ENCODE peak calls at places on chromosomes 16 and 17, in seven cellular contexts. S is CD4-positive, alpha-beta memory T cell; P is left ventricle myocardium inferior; I is esophagus squamous epithelium; O is hepatocyte; C is HCT116; X is lower lobe of right lung. Z is an unnamed sample.

GRCh38 chr17:17141860-17142552 is 64.1 kb downstream of the PLD6 start:
- DNase-seq in S (peak), P (peak), I (no peak), O (peak), C (no peak), X (no peak), Z (no peak)

GRCh38 chr16:74724820-74725549 is 24.3 kb upstream of the MLKL start:
- DNase-seq in S (no peak), P (no peak), I (no peak), O (no peak), C (no peak), X (no peak), Z (peak)

GRCh38 chr16:75372236-75372856 is 61.0 kb downstream of the CFDP1 start:
- DNase-seq in S (no peak), P (no peak), I (no peak), O (no peak), C (no peak), X (no peak), Z (no peak)

GRCh38 chr17:83046759-83047478 is 32.5 kb upstream of the METRNL start:
- DNase-seq in S (no peak), P (no peak), I (no peak), O (no peak), C (no peak), X (no peak), Z (no peak)

GRCh38 chr17:40555296-40556190 is 9.7 kb downstream of the CCR7 start:
- DNase-seq in S (no peak), P (peak), I (no peak), O (no peak), C (no peak), X (no peak), Z (no peak)

GRCh38 chr16:29192329-29193247 is 207.7 kb downstream of the LAT start:
- DNase-seq in S (no peak), P (no peak), I (no peak), O (no peak), C (no peak), X (no peak), Z (no peak)

GRCh38 chr17:7883781-7884386 is 4.7 kb upstream of the CHD3 start:
- DNase-seq in S (peak), P (no peak), I (no peak), O (peak), C (no peak), X (no peak), Z (no peak)

GRCh38 chr17:59074494-59074893 is 32.2 kb downstream of the TRIM37 start:
- DNase-seq in S (no peak), P (no peak), I (no peak), O (no peak), C (no peak), X (no peak), Z (no peak)

GRCh38 chr17:33200116-33200515 is 93.0 kb downstream of the ASIC2 start:
- DNase-seq in S (no peak), P (no peak), I (no peak), O (peak), C (no peak), X (no peak), Z (no peak)

GRCh38 chr16:85483424-85483823 is 129.7 kb upstream of the GSE1 start:
- DNase-seq in S (no peak), P (no peak), I (no peak), O (no peak), C (no peak), X (no peak), Z (no peak)

GRCh38 chr16:53219795-53220194 is 165.0 kb downstream of the CHD9 start:
- DNase-seq in S (no peak), P (no peak), I (no peak), O (no peak), C (no peak), X (no peak), Z (no peak)

GRCh38 chr17:80265205-80266068 is 4.8 kb downstream of the RNF213 start:
- DNase-seq in S (peak), P (no peak), I (no peak), O (no peak), C (no peak), X (peak), Z (no peak)

GRCh38 chr16:57859331-57859730 is 57.0 kb upstream of the KIFC3 start:
- DNase-seq in S (no peak), P (no peak), I (no peak), O (peak), C (peak), X (no peak), Z (no peak)

GRCh38 chr17:19904924-19905323 is 37.2 kb upstream of the ULK2 start:
- DNase-seq in S (no peak), P (peak), I (no peak), O (no peak), C (no peak), X (peak), Z (no peak)

GRCh38 chr16:734981-735881 is 5.6 kb downstream of the CIAO3 start:
- DNase-seq in S (no peak), P (no peak), I (no peak), O (no peak), C (no peak), X (no peak), Z (no peak)

GRCh38 chr16:17518441-17518840 is 47.7 kb upstream of the XYLT1 start:
- DNase-seq in S (no peak), P (no peak), I (no peak), O (no peak), C (no peak), X (no peak), Z (no peak)

GRCh38 chr17:78995761-78996451 is 13.7 kb downstream of the CANT1 start:
- DNase-seq in S (no peak), P (no peak), I (no peak), O (peak), C (no peak), X (peak), Z (no peak)

GRCh38 chr17:70144260-70144846 is 25.0 kb upstream of the KCNJ2 start:
- DNase-seq in S (no peak), P (no peak), I (no peak), O (peak), C (peak), X (no peak), Z (no peak)

GRCh38 chr17:70290770-70291169 is 121.4 kb downstream of the KCNJ2 start:
- DNase-seq in S (no peak), P (no peak), I (no peak), O (no peak), C (no peak), X (no peak), Z (no peak)

GRCh38 chr17:41486316-41486715 is 3.4 kb downstream of the KRT36 start:
- DNase-seq in S (no peak), P (no peak), I (no peak), O (no peak), C (no peak), X (no peak), Z (no peak)

GRCh38 chr16:10619271-10619849 is 39.0 kb upstream of the EMP2 start:
- DNase-seq in S (no peak), P (peak), I (no peak), O (no peak), C (no peak), X (peak), Z (no peak)

GRCh38 chr16:29974291-29975133 is 844 bp downstream of the TAOK2 start:
- DNase-seq in S (peak), P (no peak), I (no peak), O (peak), C (no peak), X (peak), Z (no peak)

GRCh38 chr16:11848842-11849241 is 2.5 kb downstream of the RSL1D1 start:
- DNase-seq in S (no peak), P (no peak), I (no peak), O (no peak), C (no peak), X (no peak), Z (no peak)

GRCh38 chr17:63816123-63816522 is 11.1 kb upstream of the PSMC5 start:
- DNase-seq in S (no peak), P (no peak), I (no peak), O (no peak), C (no peak), X (no peak), Z (no peak)

GRCh38 chr17:4585203-4585939 is 1.0 kb downstream of the SMTNL2 start:
- DNase-seq in S (no peak), P (no peak), I (no peak), O (peak), C (no peak), X (no peak), Z (no peak)

GRCh38 chr17:68684860-68685493 is 83.8 kb upstream of the FAM20A start:
- DNase-seq in S (no peak), P (no peak), I (no peak), O (no peak), C (no peak), X (no peak), Z (no peak)

GRCh38 chr17:81020767-81021497 is 14.0 kb upstream of the BAIAP2 start:
- DNase-seq in S (no peak), P (peak), I (no peak), O (peak), C (no peak), X (peak), Z (no peak)

GRCh38 chr16:12628526-12628925 is 175.2 kb downstream of the CPPED1 start:
- DNase-seq in S (no peak), P (no peak), I (no peak), O (no peak), C (no peak), X (no peak), Z (no peak)

GRCh38 chr16:50160495-50161164 is 7.5 kb downstream of the TENT4B start:
- DNase-seq in S (peak), P (no peak), I (no peak), O (no peak), C (no peak), X (no peak), Z (no peak)

GRCh38 chr16:78146807-78147206 is 47.4 kb downstream of the WWOX start:
- DNase-seq in S (no peak), P (no peak), I (no peak), O (no peak), C (no peak), X (no peak), Z (no peak)

GRCh38 chr17:50059759-50060273 is 3.9 kb downstream of the ITGA3 start:
- DNase-seq in S (no peak), P (no peak), I (no peak), O (no peak), C (no peak), X (no peak), Z (peak)

GRCh38 chr17:68514809-68515208 is 2.6 kb downstream of the PRKAR1A start:
- DNase-seq in S (no peak), P (no peak), I (no peak), O (peak), C (no peak), X (no peak), Z (no peak)

GRCh38 chr16:23254338-23254737 is 47.8 kb upstream of the SCNN1B start:
- DNase-seq in S (no peak), P (no peak), I (no peak), O (no peak), C (no peak), X (no peak), Z (no peak)

GRCh38 chr17:6660765-6661463 is 9.4 kb downstream of the C17orf100 start:
- DNase-seq in S (no peak), P (no peak), I (no peak), O (no peak), C (no peak), X (no peak), Z (no peak)

DNA sequence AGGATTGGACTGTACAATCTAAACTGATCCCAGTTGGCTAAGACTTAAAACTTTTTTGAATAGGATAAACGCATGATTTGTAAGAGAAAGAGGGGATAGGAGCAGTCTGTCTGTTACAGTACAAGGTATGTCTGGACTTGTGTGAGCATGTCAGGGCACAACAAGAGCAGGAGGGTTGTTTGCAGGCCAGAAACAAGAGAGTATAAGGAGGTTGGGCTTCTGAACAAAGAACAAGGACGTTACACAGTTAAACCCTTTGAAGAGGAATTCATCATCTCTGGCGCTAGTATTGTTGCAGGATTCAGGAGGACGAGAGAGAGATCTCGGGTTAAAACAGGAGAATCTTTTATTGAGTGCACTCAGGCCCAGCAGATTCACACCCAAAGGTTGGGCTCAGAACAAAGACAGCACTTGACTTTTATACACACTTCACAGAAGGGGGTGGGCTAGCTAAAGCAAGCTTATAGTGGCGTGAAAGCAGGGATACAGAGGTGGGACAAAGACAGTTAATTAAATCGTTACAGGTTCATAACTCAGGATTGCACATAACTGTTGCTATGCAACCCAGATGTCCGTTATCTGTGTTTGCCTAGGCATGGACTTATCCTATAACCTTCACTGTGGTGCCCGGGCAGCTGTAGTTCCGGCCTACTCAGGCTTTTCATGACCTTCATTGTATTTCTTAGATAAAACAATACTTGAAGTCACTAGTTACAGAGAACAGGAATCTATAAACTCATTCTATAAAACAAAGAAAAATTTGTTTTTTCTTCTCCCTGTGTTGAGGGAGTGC is 34.4 kb downstream of the SEC14L1 start:
- DNase-seq in S (no peak), P (no peak), I (no peak), O (no peak), C (no peak), X (no peak), Z (no peak)
- H3K27ac ChIP-seq in S (no peak), P (peak), I (no peak), O (peak), C (no peak), X (no peak), Z (no peak)

DNA sequence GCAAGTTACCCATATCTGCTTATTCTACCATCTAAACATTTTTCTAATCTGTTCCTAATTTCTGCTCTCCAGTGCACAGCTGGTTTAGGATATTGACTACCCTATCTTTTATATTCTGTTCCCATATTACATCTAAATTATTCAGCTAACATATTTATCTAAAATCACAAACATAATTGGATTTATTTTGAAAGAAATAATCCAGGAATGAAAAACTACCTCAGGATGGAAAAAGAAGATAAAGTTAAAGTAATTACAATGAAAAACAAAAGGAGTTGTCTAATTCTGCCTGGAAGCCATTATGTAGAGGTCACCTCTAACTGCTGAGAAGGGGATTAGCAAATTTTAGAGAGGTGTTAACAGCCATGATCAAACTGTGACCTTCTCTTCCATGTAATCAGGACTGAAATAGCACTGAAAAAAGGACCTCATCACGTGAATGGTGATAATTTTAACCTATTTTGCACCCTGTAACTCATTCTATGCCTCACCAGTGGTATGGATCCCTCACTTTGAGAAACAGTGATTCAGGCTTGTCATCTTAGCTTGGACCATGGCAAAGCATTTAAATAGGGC is 653.3 kb downstream of the CDH11 start:
- DNase-seq in S (no peak), P (no peak), I (no peak), O (no peak), C (no peak), X (no peak), Z (no peak)
- H3K27ac ChIP-seq in S (no peak), P (no peak), I (no peak), O (no peak), C (no peak), X (no peak), Z (no peak)

GRCh38 chr17:28940675-28941074 is 10.6 kb downstream of the PHF12 start:
- DNase-seq in S (no peak), P (peak), I (no peak), O (no peak), C (no peak), X (no peak), Z (no peak)

GRCh38 chr17:28938552-28938951 is 12.8 kb downstream of the PHF12 start:
- DNase-seq in S (no peak), P (no peak), I (no peak), O (no peak), C (no peak), X (no peak), Z (no peak)

GRCh38 chr17:28937044-28937729 is 14.1 kb downstream of the PHF12 start:
- DNase-seq in S (no peak), P (no peak), I (no peak), O (no peak), C (no peak), X (no peak), Z (no peak)

GRCh38 chr17:28940142-28940541 is 11.2 kb downstream of the PHF12 start:
- DNase-seq in S (no peak), P (no peak), I (no peak), O (no peak), C (no peak), X (no peak), Z (no peak)

GRCh38 chr17:28935744-28936460 is 15.4 kb downstream of the PHF12 start:
- DNase-seq in S (no peak), P (no peak), I (no peak), O (no peak), C (no peak), X (no peak), Z (no peak)
- H3K27ac ChIP-seq in S (no peak), P (peak), I (no peak), O (no peak), C (no peak), X (no peak), Z (no peak)

DNA sequence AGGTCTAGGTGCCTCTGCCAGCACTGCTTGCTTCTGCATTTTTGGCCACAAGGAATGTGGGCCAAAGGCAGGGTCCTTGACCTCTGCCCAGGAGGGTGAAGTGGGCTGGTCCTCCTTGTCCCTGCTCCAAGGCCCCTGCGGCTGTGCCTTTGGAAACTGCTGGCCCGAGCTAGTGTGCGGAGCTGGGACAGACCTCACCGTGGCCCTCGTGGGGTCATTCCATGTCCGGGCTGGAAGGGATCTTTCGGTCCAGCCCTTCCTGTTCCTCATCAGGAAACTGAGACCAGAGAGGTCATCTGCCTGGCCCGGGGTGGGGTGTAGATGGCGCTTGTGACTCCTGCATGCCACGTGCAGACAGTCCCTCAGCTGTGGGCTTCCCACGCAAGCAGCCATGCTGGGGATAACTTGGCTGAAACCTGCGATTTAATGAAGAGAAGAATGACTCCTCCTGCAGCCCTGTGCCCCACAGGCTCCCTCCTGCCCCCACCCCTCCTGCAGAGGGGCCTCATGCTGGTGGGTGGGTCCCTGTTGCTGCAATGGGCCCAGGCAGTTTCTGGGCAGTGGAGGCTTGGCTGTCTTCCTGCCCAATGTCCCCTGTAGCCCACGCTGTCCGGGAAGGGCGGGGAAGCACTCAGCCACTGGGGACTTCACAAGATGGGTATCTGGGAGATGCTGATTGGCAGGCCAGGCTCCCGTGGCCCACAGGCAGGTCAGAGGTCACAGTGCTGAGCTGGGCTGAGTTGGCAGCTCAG is 245.2 kb downstream of the SEC14L1 start:
- DNase-seq in S (no peak), P (peak), I (no peak), O (no peak), C (no peak), X (peak), Z (no peak)
- H3K27ac ChIP-seq in S (no peak), P (peak), I (peak), O (peak), C (no peak), X (peak), Z (peak)

GRCh38 chr17:57899391-57899790 is 49.5 kb upstream of the MRPS23 start:
- DNase-seq in S (no peak), P (no peak), I (no peak), O (no peak), C (no peak), X (peak), Z (no peak)

GRCh38 chr17:57900991-57901743 is 51.3 kb upstream of the MRPS23 start:
- DNase-seq in S (no peak), P (no peak), I (no peak), O (no peak), C (no peak), X (peak), Z (no peak)

GRCh38 chr17:57899822-57900221 is 50.0 kb upstream of the MRPS23 start:
- DNase-seq in S (no peak), P (no peak), I (no peak), O (no peak), C (no peak), X (peak), Z (no peak)

GRCh38 chr17:57895382-57896060 is 45.7 kb upstream of the MRPS23 start:
- DNase-seq in S (no peak), P (peak), I (no peak), O (no peak), C (no peak), X (peak), Z (no peak)

GRCh38 chr17:57898487-57899311 is 48.9 kb upstream of the MRPS23 start:
- DNase-seq in S (no peak), P (peak), I (no peak), O (peak), C (no peak), X (peak), Z (no peak)
- H3K27ac ChIP-seq in S (no peak), P (peak), I (peak), O (peak), C (peak), X (peak), Z (peak)

GRCh38 chr16:67560827-67561342 is 1.4 kb upstream of the CTCF start:
- DNase-seq in S (no peak), P (no peak), I (no peak), O (no peak), C (no peak), X (peak), Z (no peak)

GRCh38 chr16:67561501-67561823 is 864 bp upstream of the CTCF start:
- DNase-seq in S (no peak), P (no peak), I (no peak), O (no peak), C (no peak), X (no peak), Z (no peak)

GRCh38 chr16:67561824-67562525 is 351 bp upstream of the CTCF start:
- DNase-seq in S (peak), P (peak), I (peak), O (peak), C (peak), X (peak), Z (peak)

GRCh38 chr16:67555795-67556212 is 6.5 kb upstream of the CTCF start:
- DNase-seq in S (peak), P (no peak), I (no peak), O (no peak), C (peak), X (no peak), Z (no peak)

DNA sequence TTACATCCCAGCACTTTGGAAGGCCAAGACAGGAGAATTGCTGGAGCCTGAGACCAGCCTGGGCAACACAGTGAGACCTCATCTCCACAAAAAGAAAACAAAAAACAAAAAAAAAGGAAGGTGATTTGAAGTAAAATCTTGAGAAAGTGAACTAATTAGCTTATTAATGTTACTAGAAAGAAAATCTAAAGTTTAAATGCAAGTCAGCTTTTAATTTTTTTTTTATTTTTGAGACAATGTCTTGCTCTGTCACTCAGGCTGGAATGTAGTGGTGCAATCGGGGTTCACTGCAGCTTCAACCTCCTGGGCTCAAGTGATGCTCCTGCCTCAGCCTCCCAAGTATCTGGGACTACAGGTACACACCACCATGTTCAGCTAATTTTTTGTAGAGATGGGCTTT is 3.5 kb upstream of the CTCF start:
- DNase-seq in S (no peak), P (no peak), I (no peak), O (no peak), C (no peak), X (peak), Z (no peak)
- H3K27ac ChIP-seq in S (no peak), P (no peak), I (no peak), O (no peak), C (no peak), X (no peak), Z (no peak)